ENCODE peak calls at places on chromosomes 12 and 14, in five cellular contexts. H is stomach; D is CD4-positive, alpha-beta memory T cell; M is lung; X is osteoblast. R is an unnamed sample. For H3K9me3, the result is how much of the 10 kb centered on the place peaks cover.

GRCh38 chr12:112431965-112432364 is 13.2 kb downstream of the PTPN11 start:
- DNase-seq in H (no peak), D (no peak), M (no peak), X (no peak), R (no peak)

GRCh38 chr14:22047105-22047504 is 373.5 kb upstream of the OR4E1 start:
- DNase-seq in H (no peak), D (peak), M (no peak), X (no peak), R (no peak)

GRCh38 chr14:91398707-91399106 is 18.9 kb downstream of the CCDC88C start:
- DNase-seq in H (no peak), D (no peak), M (no peak), X (peak), R (no peak)

GRCh38 chr14:101335061-101335661 is 226.1 kb upstream of the DIO3 start:
- DNase-seq in H (no peak), D (no peak), M (no peak), X (no peak), R (no peak)

GRCh38 chr14:23085458-23085857 is 9.5 kb downstream of the ACIN1 start:
- DNase-seq in H (no peak), D (no peak), M (no peak), X (no peak), R (no peak)

GRCh38 chr14:74085047-74085637 is 386 bp downstream of the LIN52 start:
- DNase-seq in H (no peak), D (no peak), M (no peak), X (peak), R (no peak)

GRCh38 chr14:35438910-35439713 is 34.6 kb upstream of the NFKBIA start:
- DNase-seq in H (no peak), D (no peak), M (no peak), X (no peak), R (no peak)

GRCh38 chr12:120720234-120720968 is 5.2 kb upstream of the ACADS start:
- DNase-seq in H (no peak), D (no peak), M (no peak), X (peak), R (no peak)

GRCh38 chr12:2084553-2085296 is 31.9 kb downstream of the CACNA1C start:
- DNase-seq in H (no peak), D (no peak), M (no peak), X (peak), R (no peak)

GRCh38 chr14:91300283-91300841 is 55.9 kb upstream of the GPR68 start:
- DNase-seq in H (no peak), D (no peak), M (no peak), X (peak), R (no peak)

GRCh38 chr14:31122098-31122611 is 85.4 kb downstream of the HECTD1 start:
- DNase-seq in H (no peak), D (no peak), M (no peak), X (no peak), R (no peak)

GRCh38 chr12:122437656-122438121 is 15.2 kb upstream of the CLIP1 start:
- DNase-seq in H (peak), D (no peak), M (peak), X (peak), R (no peak)

GRCh38 chr14:97377550-97377949 is 580.4 kb downstream of the VRK1 start:
- DNase-seq in H (no peak), D (no peak), M (no peak), X (no peak), R (no peak)

GRCh38 chr12:121812320-121812871 is 8.6 kb downstream of the SETD1B start:
- DNase-seq in H (peak), D (no peak), M (peak), X (peak), R (no peak)

GRCh38 chr14:100770605-100771120 is 44.0 kb downstream of the DLK1 start:
- DNase-seq in H (no peak), D (no peak), M (no peak), X (no peak), R (no peak)

DNA sequence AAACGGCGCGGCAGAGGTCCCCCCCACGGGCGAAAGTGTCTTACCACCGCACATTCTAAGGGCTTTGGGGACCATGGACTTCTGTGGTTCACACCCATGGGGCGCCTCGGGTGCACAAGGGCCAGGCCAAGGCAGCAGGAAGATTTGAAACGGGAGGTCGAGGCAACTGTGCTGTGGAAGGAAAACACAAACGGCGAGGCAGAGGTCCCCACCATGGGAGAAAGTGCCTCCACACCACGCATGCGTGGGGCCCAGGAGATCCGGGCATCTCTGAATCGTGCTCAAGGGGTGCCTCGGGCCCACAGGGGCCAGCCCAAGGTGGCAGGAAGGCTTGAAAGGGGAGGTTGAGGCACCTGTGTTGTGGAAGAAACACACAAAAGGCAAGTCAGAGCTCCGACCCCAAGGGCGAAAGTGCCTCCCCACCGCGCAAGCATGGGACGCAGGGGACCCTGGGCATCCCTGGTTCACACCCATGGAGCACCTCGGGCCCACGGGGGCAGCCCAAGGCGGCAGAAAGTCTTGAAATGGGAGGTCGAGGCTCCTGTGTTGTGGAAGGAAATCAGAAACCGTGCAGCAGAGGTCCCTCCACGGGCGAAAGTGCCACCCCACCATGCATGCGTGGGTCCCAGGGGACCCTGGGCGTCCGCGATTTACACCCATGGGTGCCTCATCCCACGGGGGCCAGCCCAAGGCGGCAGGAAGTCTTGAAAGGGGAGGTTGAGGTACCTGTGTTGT is 371.0 kb downstream of the ALG10 start:
- DNase-seq in H (peak), D (no peak), M (no peak), X (peak), R (peak)
- H3K9me3 ChIP-seq in H (half or more), D (under half), M (under half), X (under half), R (under half)

GRCh38 chr12:133130808-133131128 is 341 bp downstream of the ZNF10 start:
- DNase-seq in H (peak), D (no peak), M (peak), X (no peak), R (no peak)
- H3K9me3 ChIP-seq in H (half or more), D (under half), M (under half), X (under half), R (under half)

GRCh38 chr12:126362964-126363363 is 1297.7 kb downstream of the AACS start:
- DNase-seq in H (no peak), D (no peak), M (no peak), X (no peak), R (no peak)
- H3K9me3 ChIP-seq in H (under half), D (under half), M (under half), X (under half), R (under half)

GRCh38 chr12:106461730-106462129 is 104.2 kb downstream of the POLR3B start:
- DNase-seq in H (no peak), D (no peak), M (no peak), X (no peak), R (no peak)

GRCh38 chr12:106459534-106459933 is 102.0 kb downstream of the POLR3B start:
- DNase-seq in H (no peak), D (no peak), M (no peak), X (no peak), R (no peak)

GRCh38 chr12:106455100-106455499 is 97.6 kb downstream of the POLR3B start:
- DNase-seq in H (no peak), D (no peak), M (no peak), X (no peak), R (no peak)

GRCh38 chr12:106459124-106459523 is 101.6 kb downstream of the POLR3B start:
- DNase-seq in H (no peak), D (no peak), M (no peak), X (no peak), R (no peak)
- H3K9me3 ChIP-seq in H (under half), D (under half), M (under half), X (under half), R (under half)

GRCh38 chr14:105536691-105537579 is 10.6 kb downstream of the TMEM121 start:
- DNase-seq in H (no peak), D (no peak), M (no peak), X (peak), R (no peak)
- H3K9me3 ChIP-seq in H (under half), D (under half), M (under half), X (under half), R (under half)

GRCh38 chr12:114447274-114447716 is 41.4 kb upstream of the TBX5 start:
- DNase-seq in H (no peak), D (no peak), M (no peak), X (no peak), R (no peak)

GRCh38 chr12:114447799-114448617 is 42.1 kb upstream of the TBX5 start:
- DNase-seq in H (no peak), D (no peak), M (no peak), X (no peak), R (no peak)

GRCh38 chr12:114443607-114444421 is 37.9 kb upstream of the TBX5 start:
- DNase-seq in H (no peak), D (no peak), M (no peak), X (no peak), R (no peak)

GRCh38 chr12:114444422-114445279 is 38.7 kb upstream of the TBX5 start:
- DNase-seq in H (no peak), D (no peak), M (no peak), X (no peak), R (no peak)

GRCh38 chr12:114445401-114446323 is 39.7 kb upstream of the TBX5 start:
- DNase-seq in H (no peak), D (no peak), M (no peak), X (peak), R (no peak)
- H3K9me3 ChIP-seq in H (under half), D (under half), M (under half), X (under half), R (under half)

DNA sequence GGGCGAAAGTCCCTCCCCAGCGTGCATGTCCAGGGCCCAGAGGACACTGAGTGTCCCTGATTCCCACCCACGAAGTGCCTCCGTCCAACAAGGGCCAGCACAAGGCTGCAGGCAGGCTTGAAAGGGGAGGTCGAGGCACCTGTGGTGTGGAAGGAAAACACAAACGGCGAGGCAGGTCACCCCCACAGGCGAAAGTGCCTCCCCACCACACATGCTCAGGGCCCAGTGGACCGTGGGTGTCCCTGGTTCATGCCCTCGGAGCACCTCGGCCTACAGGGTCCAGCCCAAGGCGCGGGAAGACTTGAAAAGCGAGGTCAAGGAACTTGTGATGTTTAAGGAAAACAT is 370.4 kb downstream of the ALG10 start:
- DNase-seq in H (peak), D (no peak), M (no peak), X (no peak), R (peak)
- H3K9me3 ChIP-seq in H (half or more), D (under half), M (under half), X (under half), R (under half)

DNA sequence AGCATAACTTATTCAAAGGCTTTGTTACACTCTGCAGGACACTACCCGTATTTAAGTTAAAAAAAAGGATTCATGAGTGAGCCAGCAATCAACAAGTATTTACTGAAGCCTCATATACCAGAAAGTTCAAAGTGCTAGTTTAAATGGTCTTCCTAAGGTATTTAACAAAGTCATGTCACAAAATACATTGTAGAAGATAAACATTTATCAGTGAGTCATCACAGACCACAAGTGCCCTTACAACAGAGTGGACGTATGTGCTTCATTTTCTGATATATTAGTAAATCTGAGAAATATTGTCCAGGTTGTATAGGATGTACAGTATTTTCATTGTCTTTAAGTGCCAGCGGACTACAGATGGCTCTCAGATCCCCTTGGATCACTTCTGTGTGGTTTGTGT is 24.2 kb downstream of the FLRT2 start:
- DNase-seq in H (no peak), D (no peak), M (no peak), X (no peak), R (no peak)
- H3K9me3 ChIP-seq in H (under half), D (under half), M (under half), X (under half), R (under half)

DNA sequence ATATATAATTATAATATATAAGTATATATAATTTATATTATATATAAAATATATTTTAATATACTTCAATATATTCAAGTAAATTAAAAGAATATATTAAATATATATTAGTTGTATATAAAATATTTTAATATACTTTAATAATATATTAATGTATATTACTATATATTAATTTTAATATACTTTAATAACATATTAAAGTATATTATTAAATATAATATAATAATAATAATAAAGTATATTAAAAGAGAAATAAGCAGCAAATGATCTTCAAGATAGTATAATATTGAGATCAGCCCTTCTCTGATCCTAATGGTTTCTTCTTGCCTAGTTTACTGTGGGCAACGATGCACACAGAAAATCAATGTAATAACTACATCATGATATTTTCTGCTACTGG is 2.3 kb downstream of the OR4M1 start:
- DNase-seq in H (no peak), D (no peak), M (no peak), X (no peak), R (no peak)
- H3K9me3 ChIP-seq in H (under half), D (under half), M (under half), X (under half), R (under half)

GRCh38 chr14:63200767-63201166 is 3.5 kb upstream of the RHOJ start:
- DNase-seq in H (no peak), D (no peak), M (no peak), X (no peak), R (no peak)
- H3K9me3 ChIP-seq in H (under half), D (under half), M (under half), X (under half), R (under half)